ENCODE peak calls at places on chromosomes 2 and 18, in eight cellular contexts. S is lower leg skin, Y is omental fat pad, E is Panc1, P is adrenal gland, I is uterus, A is PC-3, M is nephron progenitor cell. V is an unnamed sample.

GRCh38 chr2:180980185-180980942 is at the start of gene UBE2E3:
- DNase-seq in S (peak), Y (peak), E (no peak), P (peak), I (peak), A (peak), M (peak), V (peak)

GRCh38 chr2:236670235-236670620 is 100.6 kb downstream of the ACKR3 start:
- DNase-seq in S (peak), Y (no peak), E (no peak), P (no peak), I (no peak), A (no peak), M (no peak), V (no peak)

GRCh38 chr2:238403632-238404405 is 22.9 kb upstream of the ASB1 start:
- DNase-seq in S (no peak), Y (no peak), E (no peak), P (no peak), I (no peak), A (no peak), M (no peak), V (no peak)

GRCh38 chr2:65530547-65531320 is 98.3 kb upstream of the SPRED2 start:
- DNase-seq in S (no peak), Y (no peak), E (no peak), P (no peak), I (no peak), A (peak), M (no peak), V (no peak)

GRCh38 chr2:237139123-237139675 is 53.5 kb downstream of the COPS8 start:
- DNase-seq in S (no peak), Y (no peak), E (no peak), P (no peak), I (no peak), A (no peak), M (no peak), V (no peak)

GRCh38 chr2:240396623-240397541 is 38.6 kb upstream of the GPC1 start:
- DNase-seq in S (no peak), Y (no peak), E (no peak), P (no peak), I (peak), A (no peak), M (no peak), V (no peak)

GRCh38 chr18:75282746-75283145 is 72.1 kb downstream of the TSHZ1 start:
- DNase-seq in S (no peak), Y (no peak), E (no peak), P (no peak), I (no peak), A (no peak), M (no peak), V (no peak)

GRCh38 chr2:122081743-122082142 is 326.3 kb downstream of the TSN start:
- DNase-seq in S (no peak), Y (no peak), E (no peak), P (no peak), I (no peak), A (no peak), M (no peak), V (no peak)

GRCh38 chr18:48632676-48633257 is 93.9 kb downstream of the CTIF start:
- DNase-seq in S (no peak), Y (no peak), E (no peak), P (no peak), I (no peak), A (no peak), M (no peak), V (no peak)

GRCh38 chr18:37684590-37684989 is 119.0 kb upstream of the CELF4 start:
- DNase-seq in S (no peak), Y (no peak), E (no peak), P (no peak), I (no peak), A (no peak), M (no peak), V (no peak)
- TF ChIP-seq CTCF in S (no peak), Y (no peak), E (no peak), P (no peak), I (no peak), A (no peak), M (no peak), V (no peak)

GRCh38 chr2:19214682-19215391 is 143.6 kb downstream of the OSR1 start:
- DNase-seq in S (no peak), Y (no peak), E (no peak), P (no peak), I (no peak), A (no peak), M (no peak), V (no peak)

GRCh38 chr2:19216676-19217075 is 141.7 kb downstream of the OSR1 start:
- DNase-seq in S (no peak), Y (no peak), E (no peak), P (no peak), I (no peak), A (no peak), M (no peak), V (no peak)

GRCh38 chr2:19219060-19219459 is 139.4 kb downstream of the OSR1 start:
- DNase-seq in S (no peak), Y (no peak), E (no peak), P (no peak), I (no peak), A (no peak), M (no peak), V (no peak)

GRCh38 chr2:19217203-19217602 is 141.2 kb downstream of the OSR1 start:
- DNase-seq in S (no peak), Y (no peak), E (no peak), P (no peak), I (no peak), A (no peak), M (no peak), V (no peak)

GRCh38 chr2:19216271-19216670 is 142.2 kb downstream of the OSR1 start:
- DNase-seq in S (no peak), Y (no peak), E (no peak), P (no peak), I (no peak), A (no peak), M (no peak), V (no peak)
- TF ChIP-seq CTCF in S (no peak), Y (no peak), E (no peak), P (no peak), I (no peak), A (no peak), M (no peak), V (no peak)

GRCh38 chr18:62334110-62334509 is 9.0 kb downstream of the TNFRSF11A start:
- DNase-seq in S (no peak), Y (no peak), E (peak), P (no peak), I (no peak), A (peak), M (no peak), V (no peak)

GRCh38 chr18:62337336-62337735 is 12.2 kb downstream of the TNFRSF11A start:
- DNase-seq in S (no peak), Y (no peak), E (no peak), P (no peak), I (no peak), A (no peak), M (no peak), V (no peak)

GRCh38 chr18:62332964-62333695 is 8.0 kb downstream of the TNFRSF11A start:
- DNase-seq in S (no peak), Y (no peak), E (no peak), P (no peak), I (no peak), A (no peak), M (no peak), V (no peak)

GRCh38 chr18:62336618-62337017 is 11.5 kb downstream of the TNFRSF11A start:
- DNase-seq in S (no peak), Y (no peak), E (no peak), P (no peak), I (no peak), A (no peak), M (no peak), V (no peak)

DNA sequence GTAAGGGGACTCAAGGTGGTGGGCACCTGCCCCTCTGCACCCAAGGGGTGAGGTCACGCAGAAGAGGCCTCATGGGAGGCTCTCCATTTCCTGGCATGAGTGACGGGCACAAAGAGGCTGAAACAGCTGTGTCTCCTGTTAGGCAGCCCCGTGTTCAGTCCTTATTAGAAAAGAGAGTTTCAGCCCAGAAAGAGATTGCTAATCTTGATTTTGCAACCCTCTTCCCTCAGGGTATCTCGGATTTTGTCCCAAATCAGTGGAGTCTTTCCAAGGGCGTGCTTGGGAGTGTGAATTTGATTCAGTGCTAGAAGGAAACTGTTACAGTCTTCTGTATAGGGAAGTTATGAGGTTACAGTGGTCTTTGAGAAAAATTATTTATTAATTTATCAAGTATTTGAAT is 10.4 kb downstream of the TNFRSF11A start:
- DNase-seq in S (no peak), Y (no peak), E (no peak), P (no peak), I (no peak), A (no peak), M (no peak), V (no peak)
- TF ChIP-seq CTCF in S (no peak), Y (no peak), E (no peak), P (no peak), I (no peak), A (no peak), M (no peak), V (no peak)

GRCh38 chr2:111667001-111667400 is 217.0 kb downstream of the ANAPC1 start:
- DNase-seq in S (peak), Y (no peak), E (no peak), P (no peak), I (no peak), A (no peak), M (no peak), V (no peak)

GRCh38 chr2:111666160-111666559 is 217.8 kb downstream of the ANAPC1 start:
- DNase-seq in S (peak), Y (no peak), E (no peak), P (no peak), I (no peak), A (no peak), M (no peak), V (no peak)

GRCh38 chr2:111668741-111669140 is 215.3 kb downstream of the ANAPC1 start:
- DNase-seq in S (peak), Y (no peak), E (no peak), P (no peak), I (no peak), A (no peak), M (no peak), V (no peak)

GRCh38 chr2:111668274-111668616 is 215.7 kb downstream of the ANAPC1 start:
- DNase-seq in S (peak), Y (no peak), E (no peak), P (no peak), I (no peak), A (no peak), M (no peak), V (no peak)

GRCh38 chr2:111667542-111668273 is 216.3 kb downstream of the ANAPC1 start:
- DNase-seq in S (peak), Y (no peak), E (peak), P (peak), I (peak), A (peak), M (no peak), V (no peak)
- TF ChIP-seq CTCF in S (no peak), Y (no peak), E (peak), P (peak), I (peak), A (peak), M (no peak), V (peak)

GRCh38 chr2:231926761-231927565 is 767 bp upstream of the NPPC start:
- DNase-seq in S (no peak), Y (no peak), E (no peak), P (no peak), I (no peak), A (peak), M (peak), V (no peak)
- TF ChIP-seq CTCF in S (no peak), Y (no peak), E (no peak), P (no peak), I (no peak), A (no peak), M (no peak), V (no peak)

DNA sequence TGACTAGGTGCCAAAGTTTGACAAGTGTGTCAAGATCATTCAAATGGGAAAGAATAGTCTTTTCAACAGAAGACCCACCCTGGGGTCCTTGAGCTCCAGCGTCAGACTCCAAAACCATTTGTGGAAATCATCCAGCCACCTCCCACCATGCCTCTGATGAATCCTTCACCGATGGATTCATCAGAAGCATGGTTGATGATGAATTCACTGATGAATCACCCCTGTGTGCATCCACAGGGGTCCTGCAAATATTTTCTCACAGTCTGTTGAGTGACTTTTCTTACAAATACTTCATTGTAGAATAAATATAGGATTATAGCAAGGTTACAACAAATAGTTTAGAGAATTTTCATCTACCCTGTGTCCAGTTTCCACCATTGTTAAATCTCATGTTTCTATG is 4.3 kb downstream of the UGT1A9 start:
- DNase-seq in S (no peak), Y (no peak), E (no peak), P (no peak), I (no peak), A (no peak), M (no peak), V (no peak)
- TF ChIP-seq CTCF in S (no peak), Y (no peak), E (no peak), P (no peak), I (no peak), A (no peak), M (no peak), V (no peak)

DNA sequence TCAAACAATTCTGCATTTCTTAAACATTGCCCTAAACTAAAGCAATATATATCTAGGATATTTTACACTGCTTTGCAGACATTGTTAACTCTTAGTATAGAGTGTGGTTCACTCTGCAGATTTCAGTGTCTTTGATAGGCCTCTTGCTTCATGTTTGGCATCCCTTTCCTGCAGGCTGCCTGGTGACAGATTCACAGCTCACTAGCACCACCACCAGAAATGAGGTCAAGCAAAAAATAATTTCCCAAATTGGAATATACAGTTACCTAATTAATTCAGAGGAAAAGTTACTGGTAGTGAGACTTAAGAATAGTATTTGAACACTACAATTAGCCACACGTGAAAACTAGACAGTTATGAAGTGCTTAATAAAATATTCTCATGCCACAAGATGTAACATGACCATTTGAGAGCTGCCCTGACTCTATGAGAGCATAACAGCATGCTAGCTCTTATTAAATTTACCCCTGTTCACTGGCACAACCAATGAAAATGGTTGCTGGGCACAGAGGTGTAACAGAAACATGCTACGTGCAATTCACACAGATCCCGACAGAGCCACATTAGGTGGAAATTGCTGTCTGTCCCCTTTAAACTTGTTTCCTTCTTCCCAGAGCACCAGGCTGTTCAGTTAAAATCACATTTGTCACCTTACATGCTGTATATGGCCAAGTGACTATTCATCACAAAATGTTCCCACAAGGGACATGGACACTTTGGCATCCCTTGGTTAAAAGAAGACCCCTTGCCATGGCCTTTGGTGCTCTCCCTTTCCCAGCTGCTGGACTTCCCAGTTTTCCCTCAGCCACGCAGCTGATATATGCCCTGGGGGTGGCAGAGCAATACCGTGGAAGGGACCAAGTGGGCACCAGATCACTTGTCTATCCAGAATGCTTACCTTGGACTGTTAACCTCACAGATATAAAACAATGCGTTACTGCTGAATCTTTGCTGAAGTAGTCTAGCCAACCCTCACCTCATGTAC is 35.7 kb downstream of the PAIP2B start:
- DNase-seq in S (no peak), Y (no peak), E (no peak), P (peak), I (no peak), A (peak), M (no peak), V (no peak)
- TF ChIP-seq CTCF in S (no peak), Y (no peak), E (peak), P (peak), I (no peak), A (peak), M (no peak), V (peak)

GRCh38 chr2:112465373-112465772 is 16.6 kb upstream of the TTL start:
- DNase-seq in S (no peak), Y (no peak), E (no peak), P (no peak), I (no peak), A (peak), M (no peak), V (no peak)
- TF ChIP-seq CTCF in S (no peak), Y (no peak), E (peak), P (no peak), I (no peak), A (peak), M (no peak), V (peak)

V was measured in left ventricle myocardium inferior.